ENCODE peak calls at places on chromosome 5, in five cellular contexts. One of them, this sample, is unnamed.

GRCh38 chr5:73487815-73488214 is 10.4 kb upstream of the BTF3 start:
- DNase-seq in cardiac muscle cell: no peak
- DNase-seq in fibroblast of mammary gland: no peak
- DNase-seq in coronary artery: no peak
- DNase-seq in A549: no peak
- DNase-seq in this sample: no peak

GRCh38 chr5:120405291-120405864 is 58.7 kb upstream of the PRR16 start:
- DNase-seq in coronary artery: no peak
- DNase-seq in fibroblast of mammary gland: peak
- DNase-seq in A549: no peak
- DNase-seq in cardiac muscle cell: peak
- DNase-seq in this sample: no peak

GRCh38 chr5:83518676-83519075 is 47.1 kb downstream of the VCAN start:
- DNase-seq in coronary artery: no peak
- DNase-seq in cardiac muscle cell: peak
- DNase-seq in fibroblast of mammary gland: peak
- DNase-seq in A549: no peak
- DNase-seq in this sample: no peak

GRCh38 chr5:129905467-129906176 is 1.4 kb downstream of the CHSY3 start:
- DNase-seq in coronary artery: peak
- DNase-seq in fibroblast of mammary gland: peak
- DNase-seq in A549: peak
- DNase-seq in cardiac muscle cell: peak
- DNase-seq in this sample: peak

GRCh38 chr5:66164044-66164790 is 20.1 kb downstream of the SREK1 start:
- DNase-seq in coronary artery: no peak
- DNase-seq in A549: no peak
- DNase-seq in cardiac muscle cell: peak
- DNase-seq in fibroblast of mammary gland: peak
- DNase-seq in this sample: no peak

GRCh38 chr5:106873558-106873957 is 797.2 kb downstream of the EFNA5 start:
- DNase-seq in A549: no peak
- DNase-seq in coronary artery: no peak
- DNase-seq in cardiac muscle cell: no peak
- DNase-seq in fibroblast of mammary gland: no peak
- DNase-seq in this sample: no peak

GRCh38 chr5:80407735-80408474 is at the start of gene ZFYVE16:
- DNase-seq in A549: peak
- DNase-seq in coronary artery: peak
- DNase-seq in cardiac muscle cell: peak
- DNase-seq in fibroblast of mammary gland: peak
- DNase-seq in this sample: peak

GRCh38 chr5:135650081-135650480 is 71.3 kb upstream of the CXCL14 start:
- DNase-seq in coronary artery: no peak
- DNase-seq in fibroblast of mammary gland: no peak
- DNase-seq in A549: no peak
- DNase-seq in cardiac muscle cell: no peak
- DNase-seq in this sample: no peak

GRCh38 chr5:101532430-101532829 is 629.3 kb upstream of the ST8SIA4 start:
- DNase-seq in cardiac muscle cell: no peak
- DNase-seq in fibroblast of mammary gland: peak
- DNase-seq in A549: no peak
- DNase-seq in coronary artery: no peak
- DNase-seq in this sample: no peak

GRCh38 chr5:145536133-145536532 is 299.0 kb downstream of the PRELID2 start:
- DNase-seq in fibroblast of mammary gland: peak
- DNase-seq in cardiac muscle cell: no peak
- DNase-seq in coronary artery: no peak
- DNase-seq in A549: no peak
- DNase-seq in this sample: no peak

GRCh38 chr5:124670672-124671592 is 75.5 kb downstream of the ZNF608 start:
- DNase-seq in cardiac muscle cell: no peak
- DNase-seq in coronary artery: no peak
- DNase-seq in fibroblast of mammary gland: no peak
- DNase-seq in A549: no peak
- DNase-seq in this sample: no peak

GRCh38 chr5:111261610-111262009 is 37.4 kb downstream of the CAMK4 start:
- DNase-seq in fibroblast of mammary gland: no peak
- DNase-seq in coronary artery: no peak
- DNase-seq in cardiac muscle cell: no peak
- DNase-seq in A549: no peak
- DNase-seq in this sample: no peak

GRCh38 chr5:83048277-83048676 is 28.9 kb downstream of the TMEM167A start:
- DNase-seq in fibroblast of mammary gland: peak
- DNase-seq in A549: no peak
- DNase-seq in cardiac muscle cell: no peak
- DNase-seq in coronary artery: no peak
- DNase-seq in this sample: no peak

GRCh38 chr5:117812866-117813265 is 1175.5 kb downstream of the DTWD2 start:
- DNase-seq in cardiac muscle cell: peak
- DNase-seq in fibroblast of mammary gland: no peak
- DNase-seq in A549: no peak
- DNase-seq in coronary artery: no peak
- DNase-seq in this sample: no peak

GRCh38 chr5:100731768-100732167 is 171.3 kb downstream of the ST8SIA4 start:
- DNase-seq in A549: no peak
- DNase-seq in cardiac muscle cell: no peak
- DNase-seq in fibroblast of mammary gland: no peak
- DNase-seq in coronary artery: no peak
- DNase-seq in this sample: no peak

GRCh38 chr5:72556351-72557146 is 49.3 kb upstream of the ZNF366 start:
- DNase-seq in A549: peak
- DNase-seq in coronary artery: no peak
- DNase-seq in cardiac muscle cell: peak
- DNase-seq in fibroblast of mammary gland: peak
- DNase-seq in this sample: peak

GRCh38 chr5:170254056-170254455 is 21.3 kb downstream of the C5orf58 start:
- DNase-seq in cardiac muscle cell: no peak
- DNase-seq in fibroblast of mammary gland: peak
- DNase-seq in coronary artery: no peak
- DNase-seq in A549: no peak
- DNase-seq in this sample: no peak

GRCh38 chr5:15807248-15807647 is 307.3 kb downstream of the FBXL7 start:
- DNase-seq in cardiac muscle cell: no peak
- DNase-seq in fibroblast of mammary gland: peak
- DNase-seq in A549: no peak
- DNase-seq in coronary artery: no peak
- DNase-seq in this sample: no peak

GRCh38 chr5:15808577-15808976 is 308.6 kb downstream of the FBXL7 start:
- DNase-seq in coronary artery: no peak
- DNase-seq in A549: no peak
- DNase-seq in cardiac muscle cell: no peak
- DNase-seq in fibroblast of mammary gland: no peak
- DNase-seq in this sample: no peak

GRCh38 chr5:15806613-15807012 is 306.6 kb downstream of the FBXL7 start:
- DNase-seq in A549: no peak
- DNase-seq in cardiac muscle cell: no peak
- DNase-seq in fibroblast of mammary gland: no peak
- DNase-seq in coronary artery: no peak
- DNase-seq in this sample: no peak

GRCh38 chr5:15803280-15803679 is 303.3 kb downstream of the FBXL7 start:
- DNase-seq in coronary artery: no peak
- DNase-seq in cardiac muscle cell: no peak
- DNase-seq in fibroblast of mammary gland: no peak
- DNase-seq in A549: no peak
- DNase-seq in this sample: no peak

GRCh38 chr5:15807861-15808260 is 307.9 kb downstream of the FBXL7 start:
- DNase-seq in cardiac muscle cell: peak
- DNase-seq in A549: no peak
- DNase-seq in coronary artery: no peak
- DNase-seq in fibroblast of mammary gland: peak
- DNase-seq in this sample: no peak
- TF ChIP-seq CTCF in cardiac muscle cell: peak
- TF ChIP-seq CTCF in A549: no peak
- TF ChIP-seq CTCF in coronary artery: no peak
- TF ChIP-seq CTCF in fibroblast of mammary gland: peak
- TF ChIP-seq CTCF in this sample: no peak

GRCh38 chr5:61617995-61618525 is 286.0 kb downstream of the ZSWIM6 start:
- DNase-seq in A549: peak
- DNase-seq in fibroblast of mammary gland: no peak
- DNase-seq in coronary artery: no peak
- DNase-seq in cardiac muscle cell: no peak
- DNase-seq in this sample: no peak
- TF ChIP-seq CTCF in A549: no peak
- TF ChIP-seq CTCF in fibroblast of mammary gland: no peak
- TF ChIP-seq CTCF in coronary artery: no peak
- TF ChIP-seq CTCF in cardiac muscle cell: no peak
- TF ChIP-seq CTCF in this sample: peak

GRCh38 chr5:141669519-141669918 is 12.5 kb downstream of the ARAP3 start:
- DNase-seq in cardiac muscle cell: no peak
- DNase-seq in A549: no peak
- DNase-seq in fibroblast of mammary gland: peak
- DNase-seq in coronary artery: no peak
- DNase-seq in this sample: no peak
- TF ChIP-seq CTCF in cardiac muscle cell: no peak
- TF ChIP-seq CTCF in A549: no peak
- TF ChIP-seq CTCF in fibroblast of mammary gland: peak
- TF ChIP-seq CTCF in coronary artery: no peak
- TF ChIP-seq CTCF in this sample: no peak

GRCh38 chr5:146872191-146872590 is 6.4 kb downstream of the PPP2R2B start:
- DNase-seq in fibroblast of mammary gland: no peak
- DNase-seq in cardiac muscle cell: no peak
- DNase-seq in coronary artery: no peak
- DNase-seq in A549: no peak
- DNase-seq in this sample: no peak

GRCh38 chr5:146866263-146866662 is 12.3 kb downstream of the PPP2R2B start:
- DNase-seq in coronary artery: no peak
- DNase-seq in cardiac muscle cell: no peak
- DNase-seq in A549: no peak
- DNase-seq in fibroblast of mammary gland: no peak
- DNase-seq in this sample: no peak

GRCh38 chr5:146873186-146873917 is 5.2 kb downstream of the PPP2R2B start:
- DNase-seq in cardiac muscle cell: peak
- DNase-seq in fibroblast of mammary gland: no peak
- DNase-seq in coronary artery: no peak
- DNase-seq in A549: no peak
- DNase-seq in this sample: no peak

GRCh38 chr5:146862641-146863040 is 15.9 kb downstream of the PPP2R2B start:
- DNase-seq in coronary artery: no peak
- DNase-seq in fibroblast of mammary gland: no peak
- DNase-seq in cardiac muscle cell: no peak
- DNase-seq in A549: no peak
- DNase-seq in this sample: no peak

GRCh38 chr5:146867996-146868708 is 10.4 kb downstream of the PPP2R2B start:
- DNase-seq in fibroblast of mammary gland: no peak
- DNase-seq in A549: no peak
- DNase-seq in cardiac muscle cell: no peak
- DNase-seq in coronary artery: no peak
- DNase-seq in this sample: no peak
- TF ChIP-seq CTCF in fibroblast of mammary gland: no peak
- TF ChIP-seq CTCF in A549: no peak
- TF ChIP-seq CTCF in cardiac muscle cell: no peak
- TF ChIP-seq CTCF in coronary artery: no peak
- TF ChIP-seq CTCF in this sample: no peak

GRCh38 chr5:59171131-59171530 is 588.3 kb downstream of the RAB3C start:
- DNase-seq in coronary artery: no peak
- DNase-seq in cardiac muscle cell: no peak
- DNase-seq in A549: no peak
- DNase-seq in fibroblast of mammary gland: no peak
- DNase-seq in this sample: no peak

GRCh38 chr5:59169768-59170150 is 586.9 kb downstream of the RAB3C start:
- DNase-seq in fibroblast of mammary gland: no peak
- DNase-seq in A549: no peak
- DNase-seq in coronary artery: no peak
- DNase-seq in cardiac muscle cell: no peak
- DNase-seq in this sample: no peak

GRCh38 chr5:59174248-59174844 is 591.5 kb downstream of the RAB3C start:
- DNase-seq in fibroblast of mammary gland: peak
- DNase-seq in cardiac muscle cell: peak
- DNase-seq in coronary artery: no peak
- DNase-seq in A549: peak
- DNase-seq in this sample: peak

GRCh38 chr5:59177644-59178043 is 594.8 kb downstream of the RAB3C start:
- DNase-seq in fibroblast of mammary gland: no peak
- DNase-seq in cardiac muscle cell: no peak
- DNase-seq in A549: no peak
- DNase-seq in coronary artery: no peak
- DNase-seq in this sample: no peak

GRCh38 chr5:59173568-59173967 is 590.7 kb downstream of the RAB3C start:
- DNase-seq in fibroblast of mammary gland: peak
- DNase-seq in coronary artery: no peak
- DNase-seq in A549: peak
- DNase-seq in cardiac muscle cell: peak
- DNase-seq in this sample: no peak
- TF ChIP-seq CTCF in fibroblast of mammary gland: peak
- TF ChIP-seq CTCF in coronary artery: no peak
- TF ChIP-seq CTCF in A549: no peak
- TF ChIP-seq CTCF in cardiac muscle cell: peak
- TF ChIP-seq CTCF in this sample: no peak

DNA sequence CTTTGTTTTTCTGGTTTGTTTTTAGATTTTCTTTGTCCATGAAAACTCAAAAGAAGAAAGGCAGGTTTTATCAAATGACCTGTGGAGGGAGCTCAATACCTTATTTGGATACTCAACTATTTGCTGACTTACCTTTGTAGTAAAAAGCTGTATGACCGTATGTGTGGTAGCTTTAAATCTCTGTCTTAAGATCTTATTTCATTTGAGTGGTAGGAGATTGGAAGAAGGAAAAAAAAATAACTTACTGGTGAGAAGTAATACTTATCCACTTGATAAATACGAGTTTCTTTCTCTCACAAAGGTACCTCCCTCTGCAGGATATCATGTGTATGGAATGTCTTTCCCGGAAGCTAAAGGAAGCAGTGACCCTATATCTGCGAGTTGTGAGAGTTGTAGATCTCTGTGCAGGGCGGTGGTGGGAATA is 15.0 kb downstream of the FBXO38 start:
- DNase-seq in coronary artery: no peak
- DNase-seq in cardiac muscle cell: no peak
- DNase-seq in fibroblast of mammary gland: no peak
- DNase-seq in A549: no peak
- DNase-seq in this sample: no peak
- TF ChIP-seq CTCF in coronary artery: no peak
- TF ChIP-seq CTCF in cardiac muscle cell: no peak
- TF ChIP-seq CTCF in fibroblast of mammary gland: no peak
- TF ChIP-seq CTCF in A549: no peak
- TF ChIP-seq CTCF in this sample: no peak

GRCh38 chr5:9766581-9766980 is 136.4 kb upstream of the TAS2R1 start:
- DNase-seq in cardiac muscle cell: peak
- DNase-seq in A549: no peak
- DNase-seq in coronary artery: no peak
- DNase-seq in fibroblast of mammary gland: peak
- DNase-seq in this sample: no peak
- TF ChIP-seq CTCF in cardiac muscle cell: no peak
- TF ChIP-seq CTCF in A549: no peak
- TF ChIP-seq CTCF in coronary artery: no peak
- TF ChIP-seq CTCF in fibroblast of mammary gland: no peak
- TF ChIP-seq CTCF in this sample: no peak

DNA sequence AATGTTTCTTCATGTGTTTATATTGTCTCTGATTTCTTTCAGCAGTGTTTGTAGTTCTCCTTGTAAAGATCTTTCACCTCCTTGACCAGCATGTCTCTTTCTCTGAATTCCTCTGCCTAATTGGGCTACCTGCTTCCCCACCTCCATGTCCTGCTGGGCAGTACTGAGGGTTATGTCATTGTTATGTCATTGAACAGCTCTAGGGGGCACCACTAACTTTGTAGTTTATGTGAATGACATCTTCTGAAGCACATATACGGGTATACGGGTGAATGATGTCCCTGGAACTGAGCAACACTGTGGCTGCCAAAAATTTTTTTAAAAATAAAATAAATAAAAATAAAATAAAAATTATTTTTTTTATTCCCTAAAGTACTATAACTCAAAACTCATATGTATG is 16.9 kb upstream of the SNCAIP start:
- DNase-seq in coronary artery: no peak
- DNase-seq in fibroblast of mammary gland: no peak
- DNase-seq in A549: peak
- DNase-seq in cardiac muscle cell: peak
- DNase-seq in this sample: peak
- TF ChIP-seq CTCF in coronary artery: no peak
- TF ChIP-seq CTCF in fibroblast of mammary gland: peak
- TF ChIP-seq CTCF in A549: no peak
- TF ChIP-seq CTCF in cardiac muscle cell: peak
- TF ChIP-seq CTCF in this sample: no peak

This sample was measured in endothelial cell.